ENCODE peak calls at places on chromosomes 3 and 15, in four cellular contexts. One of them, this sample, is unnamed.

GRCh38 chr3:16604433-16604832 is 790 bp downstream of the DAZL start:
- DNase-seq in K562: no peak
- DNase-seq in GM12878: no peak
- DNase-seq in HepG2: no peak
- DNase-seq in this sample: no peak

GRCh38 chr3:71395927-71396695 is 187.4 kb downstream of the FOXP1 start:
- DNase-seq in K562: no peak
- DNase-seq in GM12878: no peak
- DNase-seq in HepG2: no peak
- DNase-seq in this sample: no peak

GRCh38 chr3:157500232-157500631 is 3.0 kb downstream of the VEPH1 start:
- DNase-seq in K562: no peak
- DNase-seq in GM12878: no peak
- DNase-seq in HepG2: no peak
- DNase-seq in this sample: peak

GRCh38 chr3:196064006-196064405 is 17.9 kb downstream of the TFRC start:
- DNase-seq in K562: no peak
- DNase-seq in GM12878: no peak
- DNase-seq in HepG2: no peak
- DNase-seq in this sample: no peak

GRCh38 chr3:11565492-11565891 is 78.2 kb downstream of the VGLL4 start:
- DNase-seq in K562: no peak
- DNase-seq in GM12878: no peak
- DNase-seq in HepG2: no peak
- DNase-seq in this sample: no peak

GRCh38 chr15:64979252-64979710 is 10.4 kb downstream of the SPG21 start:
- DNase-seq in K562: no peak
- DNase-seq in GM12878: no peak
- DNase-seq in HepG2: no peak
- DNase-seq in this sample: no peak

GRCh38 chr15:69754313-69754712 is 301.7 kb downstream of the RPLP1 start:
- DNase-seq in K562: no peak
- DNase-seq in GM12878: no peak
- DNase-seq in HepG2: no peak
- DNase-seq in this sample: no peak

GRCh38 chr15:69880616-69881309 is 217.0 kb downstream of the TLE3 start:
- DNase-seq in K562: no peak
- DNase-seq in GM12878: peak
- DNase-seq in HepG2: no peak
- DNase-seq in this sample: no peak

GRCh38 chr3:64687781-64688515 is at the start of gene ADAMTS9:
- DNase-seq in K562: no peak
- DNase-seq in GM12878: no peak
- DNase-seq in HepG2: no peak
- DNase-seq in this sample: peak

GRCh38 chr15:76060098-76060989 is 559 bp downstream of the TMEM266 start:
- DNase-seq in K562: no peak
- DNase-seq in GM12878: peak
- DNase-seq in HepG2: no peak
- DNase-seq in this sample: peak

GRCh38 chr3:159487304-159487703 is 501.3 kb upstream of the IL12A start:
- DNase-seq in K562: no peak
- DNase-seq in GM12878: no peak
- DNase-seq in HepG2: no peak
- DNase-seq in this sample: no peak

GRCh38 chr3:194218646-194219453 is 82.9 kb downstream of the HES1 start:
- DNase-seq in K562: no peak
- DNase-seq in GM12878: no peak
- DNase-seq in HepG2: no peak
- DNase-seq in this sample: no peak

GRCh38 chr3:3586843-3587626 is 212.2 kb upstream of the LRRN1 start:
- DNase-seq in K562: no peak
- DNase-seq in GM12878: no peak
- DNase-seq in HepG2: no peak
- DNase-seq in this sample: no peak

GRCh38 chr3:51434746-51435323 is 43.8 kb downstream of the RBM15B start:
- DNase-seq in K562: peak
- DNase-seq in GM12878: peak
- DNase-seq in HepG2: peak
- DNase-seq in this sample: peak

GRCh38 chr3:51100543-51100851 is 284.6 kb upstream of the MANF start:
- DNase-seq in K562: no peak
- DNase-seq in GM12878: no peak
- DNase-seq in HepG2: no peak
- DNase-seq in this sample: no peak

GRCh38 chr3:23430781-23431423 is 227.8 kb downstream of the UBE2E2 start:
- DNase-seq in K562: no peak
- DNase-seq in GM12878: no peak
- DNase-seq in HepG2: no peak
- DNase-seq in this sample: no peak

GRCh38 chr3:112730210-112730609 is 89.3 kb upstream of the CCDC80 start:
- DNase-seq in K562: no peak
- DNase-seq in GM12878: no peak
- DNase-seq in HepG2: no peak
- DNase-seq in this sample: no peak

GRCh38 chr15:87935583-87935982 is 321.0 kb downstream of the NTRK3 start:
- DNase-seq in K562: no peak
- DNase-seq in GM12878: no peak
- DNase-seq in HepG2: no peak
- DNase-seq in this sample: no peak

GRCh38 chr3:188943591-188943990 is 228.2 kb upstream of the TPRG1 start:
- DNase-seq in K562: no peak
- DNase-seq in GM12878: no peak
- DNase-seq in HepG2: no peak
- DNase-seq in this sample: no peak

GRCh38 chr15:81930582-81931369 is 115.0 kb downstream of the MEX3B start:
- DNase-seq in K562: no peak
- DNase-seq in GM12878: no peak
- DNase-seq in HepG2: no peak
- DNase-seq in this sample: no peak

GRCh38 chr3:127161236-127161635 is 31.7 kb upstream of the PRR23E start:
- DNase-seq in K562: no peak
- DNase-seq in GM12878: no peak
- DNase-seq in HepG2: no peak
- DNase-seq in this sample: no peak

GRCh38 chr3:46989146-46989810 is 9.8 kb downstream of the NBEAL2 start:
- DNase-seq in K562: peak
- DNase-seq in GM12878: no peak
- DNase-seq in HepG2: no peak
- DNase-seq in this sample: no peak

GRCh38 chr3:149555941-149556340 is 81.4 kb downstream of the TM4SF4 start:
- DNase-seq in K562: no peak
- DNase-seq in GM12878: no peak
- DNase-seq in HepG2: no peak
- DNase-seq in this sample: no peak

GRCh38 chr3:139339219-139339906 is 4.5 kb upstream of the MRPS22 start:
- DNase-seq in K562: peak
- DNase-seq in GM12878: no peak
- DNase-seq in HepG2: no peak
- DNase-seq in this sample: no peak

GRCh38 chr3:66378256-66378655 is 122.6 kb downstream of the LRIG1 start:
- DNase-seq in K562: peak
- DNase-seq in GM12878: no peak
- DNase-seq in HepG2: no peak
- DNase-seq in this sample: peak

GRCh38 chr3:160127308-160127707 is 97.9 kb upstream of the C3orf80 start:
- DNase-seq in K562: no peak
- DNase-seq in GM12878: no peak
- DNase-seq in HepG2: no peak
- DNase-seq in this sample: no peak

GRCh38 chr3:114144909-114145688 is 33.8 kb downstream of the DRD3 start:
- DNase-seq in K562: no peak
- DNase-seq in GM12878: no peak
- DNase-seq in HepG2: no peak
- DNase-seq in this sample: no peak

GRCh38 chr3:122577409-122578028 is at the start of gene PARP15:
- DNase-seq in K562: no peak
- DNase-seq in GM12878: no peak
- DNase-seq in HepG2: no peak
- DNase-seq in this sample: no peak

GRCh38 chr15:50415752-50416404 is 8.3 kb upstream of the USP8 start:
- DNase-seq in K562: no peak
- DNase-seq in GM12878: no peak
- DNase-seq in HepG2: peak
- DNase-seq in this sample: no peak

GRCh38 chr15:50416920-50417319 is 7.3 kb upstream of the USP8 start:
- DNase-seq in K562: no peak
- DNase-seq in GM12878: no peak
- DNase-seq in HepG2: no peak
- DNase-seq in this sample: no peak

GRCh38 chr15:50414624-50415023 is 9.6 kb upstream of the USP8 start:
- DNase-seq in K562: no peak
- DNase-seq in GM12878: no peak
- DNase-seq in HepG2: no peak
- DNase-seq in this sample: no peak

GRCh38 chr15:50418041-50418583 is 6.1 kb upstream of the USP8 start:
- DNase-seq in K562: no peak
- DNase-seq in GM12878: no peak
- DNase-seq in HepG2: no peak
- DNase-seq in this sample: no peak
- TF ChIP-seq CHD4 in K562: no peak
- TF ChIP-seq CHD4 in GM12878: no peak
- TF ChIP-seq CHD4 in HepG2: no peak
- TF ChIP-seq CHD4 in this sample: no peak

DNA sequence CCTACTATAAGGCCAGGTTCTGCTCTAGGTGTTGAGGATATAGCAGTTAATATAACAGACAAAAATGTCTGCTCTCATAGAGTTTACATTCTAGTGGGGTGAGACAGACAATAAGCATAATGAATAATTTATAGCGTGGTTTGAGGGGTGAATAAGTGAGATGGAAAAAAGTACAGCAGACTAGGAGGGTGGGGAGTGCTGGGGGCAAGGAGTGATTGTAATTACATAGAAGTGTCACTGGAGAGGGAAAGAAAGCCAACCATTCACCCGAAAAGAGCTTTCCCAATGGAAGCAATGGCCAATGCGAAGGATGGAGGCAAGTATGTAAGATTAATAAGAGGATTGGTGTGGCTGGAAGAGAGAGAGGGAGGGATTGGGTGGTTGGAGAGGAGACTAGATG is 552.9 kb upstream of the KCNMB2 start:
- DNase-seq in K562: no peak
- DNase-seq in GM12878: no peak
- DNase-seq in HepG2: no peak
- DNase-seq in this sample: no peak
- TF ChIP-seq RFX5 in K562: no peak
- TF ChIP-seq RFX5 in GM12878: no peak
- TF ChIP-seq RFX5 in HepG2: no peak
- TF ChIP-seq RFX5 in this sample: no peak

DNA sequence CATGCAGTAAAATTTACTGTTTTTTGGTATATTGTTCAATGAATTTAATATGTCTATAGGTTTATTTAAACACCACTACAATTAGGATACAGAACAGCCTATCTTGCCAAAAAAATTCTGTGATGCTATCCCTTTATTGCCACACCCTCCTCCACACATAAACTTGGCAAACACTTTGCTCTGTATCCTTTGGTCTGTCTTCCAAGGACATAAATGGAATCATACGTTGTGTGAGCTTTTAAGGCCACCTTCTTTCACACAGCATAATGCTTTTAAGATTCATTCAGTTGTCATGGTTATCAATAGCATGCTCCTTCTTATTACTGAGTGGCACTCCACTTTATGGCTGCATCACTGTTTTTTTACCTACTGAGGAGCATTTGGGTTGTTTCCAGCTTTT is 71.5 kb downstream of the CERS3 start:
- DNase-seq in K562: no peak
- DNase-seq in GM12878: no peak
- DNase-seq in HepG2: no peak
- DNase-seq in this sample: no peak
- TF ChIP-seq CHD4 in K562: no peak
- TF ChIP-seq CHD4 in GM12878: no peak
- TF ChIP-seq CHD4 in HepG2: no peak
- TF ChIP-seq CHD4 in this sample: no peak

DNA sequence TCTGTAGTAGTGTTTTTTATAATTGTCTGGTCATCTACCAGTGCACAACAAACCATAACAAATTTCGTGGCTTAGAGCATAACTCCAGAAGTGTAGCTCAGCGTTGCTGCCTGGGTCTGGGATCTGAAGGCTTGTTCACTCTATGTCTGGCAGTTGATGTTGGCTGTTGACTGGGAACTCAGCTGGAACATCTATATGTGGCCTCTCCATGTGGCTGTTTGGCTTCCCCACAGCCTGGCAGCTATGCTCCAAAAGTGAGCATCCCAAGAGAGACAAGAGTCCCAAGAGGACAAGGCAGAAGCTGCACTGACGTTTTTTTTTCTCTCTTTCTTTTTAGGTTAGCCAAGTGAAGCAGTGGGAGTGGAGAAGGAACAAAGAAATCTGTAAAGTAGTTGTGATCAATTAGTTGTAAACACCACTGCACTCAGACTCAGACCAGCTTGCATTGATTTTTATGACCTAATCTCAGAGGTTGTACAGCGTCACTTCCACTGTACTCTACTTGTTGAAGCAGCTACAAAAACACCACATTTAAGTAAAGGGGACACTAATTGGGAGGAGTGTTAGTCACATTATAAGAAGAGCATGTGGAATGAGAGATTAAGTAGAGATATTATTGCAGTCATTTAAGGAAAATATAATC is 2.5 kb upstream of the GPR176 start:
- DNase-seq in K562: no peak
- DNase-seq in GM12878: no peak
- DNase-seq in HepG2: no peak
- DNase-seq in this sample: no peak
- TF ChIP-seq RFX5 in K562: no peak
- TF ChIP-seq RFX5 in GM12878: no peak
- TF ChIP-seq RFX5 in HepG2: no peak
- TF ChIP-seq RFX5 in this sample: no peak

DNA sequence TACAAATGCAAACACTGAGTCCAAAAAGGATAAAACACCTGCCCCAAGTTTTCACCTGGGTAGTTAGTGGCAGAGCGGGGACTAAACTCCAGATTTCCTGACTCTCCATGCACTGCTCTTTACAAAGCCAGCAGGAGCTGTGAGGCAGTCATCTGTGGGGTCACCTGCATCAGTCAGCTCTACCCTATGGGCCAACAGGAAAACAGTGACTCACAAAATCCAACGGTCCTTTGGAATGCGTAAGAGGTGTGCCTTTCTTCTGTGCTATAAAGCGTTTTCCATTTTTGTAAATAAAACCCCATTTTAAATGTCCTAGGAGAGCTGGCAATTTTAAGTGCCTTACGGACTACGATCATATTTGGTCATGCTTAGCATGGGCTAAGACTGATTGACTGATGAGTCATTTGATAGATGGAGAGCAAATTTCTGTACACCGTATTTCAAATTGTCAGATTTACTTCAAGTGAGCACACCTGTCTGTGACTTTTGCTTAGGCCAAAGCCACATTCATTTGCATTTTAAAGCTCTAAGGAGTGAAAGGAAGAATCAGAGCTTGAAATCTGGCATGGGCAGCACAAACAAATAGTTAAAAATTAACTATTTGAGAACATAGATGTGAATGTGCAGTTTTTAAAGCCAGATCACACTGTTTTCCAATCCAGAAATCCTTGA is 4.4 kb upstream of the COL8A1 start:
- DNase-seq in K562: no peak
- DNase-seq in GM12878: no peak
- DNase-seq in HepG2: no peak
- DNase-seq in this sample: no peak
- TF ChIP-seq CHD4 in K562: no peak
- TF ChIP-seq CHD4 in GM12878: no peak
- TF ChIP-seq CHD4 in HepG2: no peak
- TF ChIP-seq CHD4 in this sample: no peak

This sample was measured in A549.